ENCODE peak calls at places on chromosome 16, in nine cellular contexts. C is K562; Q is GM20000; G is mesendoderm; M is small intestine; D is heart right ventricle; N is NCI-H748 treated with DMSO at 0.1 percent for 48 hours; L is activated T-helper 1 cell treated with anti-CD3 and anti-CD28 coated beads, Interleukin-12 subunit alpha, Interleukin-12 subunit beta, Interleukin-2, Interleukin-4 antibody, amounts not matched to agents 30 ng/mL and 10 ng/mL and 1 ng/mL, durations not matched to agents 14 hours and 24 hours and 36 hours; J is naive thymus-derived CD4-positive, alpha-beta T cell. T is an unnamed sample.

GRCh38 chr16:57360321-57360935 is 1.8 kb downstream of the CCL22 start:
- DNase-seq in C (no peak), Q (no peak), G (no peak), M (no peak), D (no peak), N (no peak), L (no peak), J (no peak), T (no peak)

GRCh38 chr16:78102865-78103264 is 3.4 kb downstream of the WWOX start:
- DNase-seq in C (no peak), Q (no peak), G (no peak), M (no peak), D (no peak), N (no peak), L (no peak), J (no peak), T (peak; percentile 84)

GRCh38 chr16:9322735-9323134 is 231.3 kb downstream of the HAPSTR1 start:
- DNase-seq in C (no peak), Q (no peak), G (no peak), M (peak; percentile 22), D (no peak), N (no peak), L (no peak), J (no peak), T (no peak)

GRCh38 chr16:27839419-27839818 is 224.1 kb downstream of the GSG1L start:
- DNase-seq in C (peak; percentile 41), Q (no peak), G (peak; percentile 48), M (no peak), D (no peak), N (no peak), L (no peak), J (no peak), T (no peak)

GRCh38 chr16:75044800-75045361 is 46.1 kb downstream of the ZNRF1 start:
- DNase-seq in C (no peak), Q (no peak), G (no peak), M (no peak), D (peak; percentile 83), N (no peak), L (no peak), J (no peak), T (no peak)

GRCh38 chr16:50954469-50954868 is 196.6 kb downstream of the SALL1 start:
- DNase-seq in C (no peak), Q (no peak), G (no peak), M (no peak), D (no peak), N (no peak), L (no peak), J (no peak), T (no peak)

GRCh38 chr16:54342966-54343365 is 56.4 kb upstream of the IRX3 start:
- DNase-seq in C (no peak), Q (no peak), G (no peak), M (no peak), D (no peak), N (no peak), L (no peak), J (no peak), T (no peak)

GRCh38 chr16:29737713-29738112 is 8.1 kb downstream of the C16orf54 start:
- DNase-seq in C (no peak), Q (no peak), G (no peak), M (peak; percentile 70), D (no peak), N (no peak), L (no peak), J (no peak), T (no peak)

GRCh38 chr16:61654962-61655361 is 381.3 kb downstream of the CDH8 start:
- DNase-seq in C (no peak), Q (no peak), G (peak; percentile 2), M (no peak), D (no peak), N (no peak), L (no peak), J (no peak), T (no peak)

GRCh38 chr16:24771779-24772157 is 42.3 kb downstream of the TNRC6A start:
- DNase-seq in C (no peak), Q (no peak), G (no peak), M (no peak), D (no peak), N (no peak), L (no peak), J (no peak), T (no peak)

GRCh38 chr16:19077879-19078278 is 10.5 kb downstream of the COQ7 start:
- DNase-seq in C (no peak), Q (no peak), G (no peak), M (no peak), D (no peak), N (no peak), L (no peak), J (no peak), T (no peak)

GRCh38 chr16:2692251-2692947 is 10.1 kb downstream of the KCTD5 start:
- DNase-seq in C (no peak), Q (no peak), G (no peak), M (no peak), D (peak; percentile 53), N (no peak), L (no peak), J (no peak), T (peak; percentile 50)

GRCh38 chr16:9192746-9193145 is 101.3 kb downstream of the HAPSTR1 start:
- DNase-seq in C (no peak), Q (no peak), G (peak; percentile 56), M (no peak), D (no peak), N (no peak), L (no peak), J (no peak), T (no peak)

GRCh38 chr16:25575363-25575762 is 116.4 kb upstream of the HS3ST4 start:
- DNase-seq in C (no peak), Q (no peak), G (peak; percentile 75), M (no peak), D (no peak), N (no peak), L (no peak), J (no peak), T (no peak)

GRCh38 chr16:31880322-31880979 is 6.8 kb downstream of the ZNF267 start:
- DNase-seq in C (peak; percentile 44), Q (no peak), G (peak; percentile 64), M (peak; percentile 9), D (peak; percentile 21), N (no peak), L (peak; percentile 46), J (no peak), T (no peak)